ENCODE peak calls at places on chromosomes 1 and 21, in ten cellular contexts. Q is CD8-positive, alpha-beta memory T cell; M is tibial artery; H is sigmoid colon; K is A549; I is MM.1S; J is breast epithelium; D is A673; A is uterus; S is IMR-90. U is an unnamed sample. For H3K4me1, the result is how much of the 10 kb centered on the place peaks cover.

GRCh38 chr1:160124709-160125478 is 9.3 kb downstream of the ATP1A2 start:
- DNase-seq in K (peak), J (no peak), Q (no peak), D (no peak), H (no peak), S (peak), A (no peak), M (no peak), I (no peak), U (peak)

GRCh38 chr1:151976868-151977267 is 16.8 kb downstream of the S100A10 start:
- DNase-seq in J (no peak), Q (no peak), A (no peak), D (no peak), S (peak), I (no peak), M (no peak), H (no peak), K (peak), U (no peak)

GRCh38 chr1:1787206-1787605 is 8.9 kb upstream of the NADK start:
- DNase-seq in Q (no peak), D (no peak), S (no peak), I (no peak), A (no peak), M (no peak), J (no peak), K (no peak), H (no peak), U (no peak)

GRCh38 chr1:51726544-51727225 is 109.8 kb downstream of the OSBPL9 start:
- DNase-seq in H (no peak), Q (no peak), I (peak), D (no peak), S (no peak), A (no peak), J (no peak), M (no peak), K (no peak), U (no peak)

GRCh38 chr1:244862354-244862698 is 2.0 kb downstream of the HNRNPU start:
- DNase-seq in K (no peak), A (no peak), H (no peak), M (no peak), Q (no peak), I (peak), J (no peak), S (no peak), D (no peak), U (no peak)

GRCh38 chr1:64019818-64020217 is 183.6 kb upstream of the UBE2U start:
- DNase-seq in H (peak), J (no peak), D (peak), I (peak), M (peak), K (no peak), Q (no peak), A (no peak), S (peak), U (no peak)

GRCh38 chr1:185311589-185312225 is 5.3 kb downstream of the IVNS1ABP start:
- DNase-seq in M (no peak), S (peak), A (no peak), K (no peak), D (no peak), I (no peak), Q (no peak), J (no peak), H (no peak), U (no peak)

GRCh38 chr1:225999912-226000337 is 782 bp upstream of the SDE2 start:
- DNase-seq in H (no peak), J (no peak), M (no peak), I (peak), Q (peak), S (peak), K (no peak), D (peak), A (no peak), U (no peak)

GRCh38 chr1:154931940-154932487 is 4.5 kb downstream of the PMVK start:
- DNase-seq in H (no peak), D (no peak), Q (no peak), J (peak), K (peak), A (no peak), M (no peak), S (no peak), I (no peak), U (no peak)
- H3K4me3 ChIP-seq in H (no peak), D (no peak), Q (no peak), J (no peak), K (no peak), A (no peak), M (no peak), S (no peak), I (no peak), U (no peak)

DNA sequence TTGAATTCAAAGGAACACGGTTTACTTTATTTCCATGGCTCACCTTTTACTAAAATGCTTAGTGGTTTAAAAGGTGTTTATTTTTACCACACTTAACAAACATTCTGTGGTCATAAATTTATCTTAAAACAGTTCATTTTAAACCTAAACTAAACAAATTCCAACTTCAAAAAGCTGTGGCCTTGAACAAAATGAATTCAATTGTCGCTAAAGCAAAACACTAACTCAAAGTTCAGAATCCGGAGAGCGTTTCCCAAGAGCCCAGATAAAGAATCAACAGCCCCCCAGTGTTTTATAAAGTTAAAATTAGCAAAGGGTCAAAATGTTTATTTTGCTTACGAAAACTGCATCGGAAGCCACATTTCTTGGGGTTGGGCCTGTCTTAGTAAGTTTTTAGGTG is 1.4 kb downstream of the PUM1 start:
- DNase-seq in M (no peak), S (no peak), K (no peak), Q (no peak), J (no peak), H (no peak), I (no peak), D (no peak), A (no peak), U (no peak)
- H3K4me1 ChIP-seq in M (under half), S (under half), K (under half), Q (under half), J (under half), H (under half), I (under half), D (under half), A (under half), U (under half)

GRCh38 chr1:53218201-53218600 is 2.2 kb downstream of the CZIB start:
- DNase-seq in S (no peak), M (no peak), I (no peak), A (no peak), Q (no peak), J (no peak), K (no peak), H (no peak), D (no peak), U (no peak)

GRCh38 chr1:53220171-53220961 is at the start of gene CZIB:
- DNase-seq in M (peak), J (peak), S (peak), I (peak), D (peak), K (peak), H (peak), A (peak), Q (peak), U (peak)

GRCh38 chr1:53220962-53221286 is 490 bp upstream of the CZIB start:
- DNase-seq in J (no peak), K (no peak), S (no peak), H (no peak), M (no peak), A (no peak), Q (no peak), D (peak), I (no peak), U (no peak)

GRCh38 chr1:53214541-53214940 is 5.9 kb downstream of the CZIB start:
- DNase-seq in J (no peak), S (no peak), I (no peak), H (no peak), K (no peak), Q (no peak), A (no peak), M (no peak), D (no peak), U (no peak)

DNA sequence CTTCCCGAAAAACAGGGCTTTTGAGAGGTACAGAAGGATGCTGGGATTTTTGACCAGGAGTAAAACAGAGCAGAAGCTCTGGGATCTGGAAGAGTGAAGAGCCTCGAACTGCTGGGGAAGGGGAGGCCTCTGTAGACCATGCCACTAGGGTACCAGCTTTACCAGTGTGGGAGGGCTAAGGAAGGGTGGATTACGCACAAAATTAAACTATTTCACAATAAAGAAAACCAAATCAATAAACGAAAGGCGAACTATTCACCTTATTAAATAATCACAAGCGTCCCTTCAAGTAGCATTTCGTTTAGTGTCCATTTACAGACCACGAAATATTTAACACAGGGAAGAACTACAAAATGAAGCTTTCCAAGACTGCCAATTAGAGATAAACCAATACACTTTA is 723 bp downstream of the CZIB start:
- DNase-seq in D (no peak), J (no peak), I (no peak), S (peak), A (no peak), K (no peak), M (no peak), Q (no peak), H (no peak), U (no peak)
- H3K27ac ChIP-seq in D (peak), J (peak), I (no peak), S (peak), A (peak), K (peak), M (peak), Q (peak), H (peak), U (peak)

GRCh38 chr21:44521928-44522752 is 17.9 kb downstream of the KRTAP10-1 start:
- DNase-seq in J (peak), M (peak), A (peak), S (no peak), D (no peak), H (peak), Q (no peak), I (no peak), K (no peak), U (no peak)

GRCh38 chr21:44521301-44521927 is 18.6 kb downstream of the KRTAP10-1 start:
- DNase-seq in S (no peak), M (peak), I (no peak), J (peak), A (no peak), D (no peak), Q (no peak), K (no peak), H (peak), U (no peak)

GRCh38 chr21:44523567-44524181 is 16.3 kb downstream of the KRTAP10-1 start:
- DNase-seq in M (no peak), S (no peak), H (no peak), I (no peak), A (no peak), J (no peak), D (no peak), K (no peak), Q (no peak), U (no peak)

GRCh38 chr21:44524412-44525371 is 15.3 kb downstream of the KRTAP10-1 start:
- DNase-seq in Q (no peak), S (no peak), H (no peak), I (no peak), J (peak), M (no peak), K (no peak), A (no peak), D (no peak), U (no peak)

DNA sequence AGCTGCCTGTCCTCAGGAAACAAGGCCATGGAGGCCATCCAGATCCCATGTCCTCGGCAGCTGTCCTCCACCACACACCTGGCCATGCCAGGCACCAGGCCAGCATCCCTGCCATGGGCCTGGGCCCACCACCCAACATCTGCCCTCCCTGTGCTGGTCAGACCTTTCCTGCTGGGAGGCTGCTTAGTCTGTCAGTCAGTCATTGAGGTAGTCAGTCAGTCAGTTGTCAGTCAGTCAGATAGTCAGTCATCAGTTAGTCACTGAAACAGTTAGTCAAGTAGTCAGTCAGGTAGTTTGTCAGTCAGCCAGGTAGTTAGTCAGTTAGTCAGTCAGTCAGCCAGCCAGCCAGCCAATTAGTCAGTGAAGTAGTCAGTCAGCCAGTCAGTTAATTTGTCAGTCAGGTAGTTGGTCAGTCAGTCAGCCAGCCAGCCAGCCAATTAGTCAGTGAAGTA is 17.2 kb downstream of the KRTAP10-1 start:
- DNase-seq in H (no peak), Q (no peak), D (no peak), S (no peak), K (no peak), J (peak), M (peak), A (peak), I (no peak), U (no peak)
- H3K4me3 ChIP-seq in H (no peak), Q (no peak), D (no peak), S (no peak), K (no peak), J (no peak), M (no peak), A (no peak), I (no peak), U (no peak)

GRCh38 chr1:167288390-167289062 is 67.8 kb downstream of the POU2F1 start:
- DNase-seq in Q (no peak), K (no peak), I (no peak), J (no peak), A (no peak), S (no peak), M (no peak), D (no peak), H (no peak), U (no peak)
- H3K4me1 ChIP-seq in Q (under half), K (under half), I (under half), J (under half), A (under half), S (under half), M (under half), D (under half), H (under half), U (under half)

DNA sequence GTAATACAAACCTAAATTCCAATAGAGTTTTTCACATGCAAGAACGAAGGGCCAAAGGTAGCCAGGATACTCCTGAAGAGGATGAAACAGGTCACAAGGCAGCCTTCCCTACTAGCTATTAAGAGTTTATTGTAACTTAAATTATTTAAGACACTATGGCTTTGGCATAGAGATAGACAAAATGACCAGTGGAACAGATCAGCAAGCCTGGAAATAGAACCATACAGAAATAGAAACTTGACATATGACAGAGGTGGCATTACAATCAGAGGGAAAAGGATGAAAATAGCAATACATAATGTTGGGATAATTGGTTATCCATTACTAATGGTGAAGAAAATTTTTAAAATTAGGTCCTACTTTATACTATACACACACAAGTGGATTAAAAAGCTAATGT is 16.5 kb downstream of the GFI1 start:
- DNase-seq in M (no peak), I (no peak), S (no peak), H (no peak), J (no peak), K (no peak), D (no peak), Q (no peak), A (no peak), U (no peak)
- H3K27ac ChIP-seq in M (no peak), I (no peak), S (no peak), H (no peak), J (no peak), K (no peak), D (no peak), Q (no peak), A (no peak), U (no peak)

DNA sequence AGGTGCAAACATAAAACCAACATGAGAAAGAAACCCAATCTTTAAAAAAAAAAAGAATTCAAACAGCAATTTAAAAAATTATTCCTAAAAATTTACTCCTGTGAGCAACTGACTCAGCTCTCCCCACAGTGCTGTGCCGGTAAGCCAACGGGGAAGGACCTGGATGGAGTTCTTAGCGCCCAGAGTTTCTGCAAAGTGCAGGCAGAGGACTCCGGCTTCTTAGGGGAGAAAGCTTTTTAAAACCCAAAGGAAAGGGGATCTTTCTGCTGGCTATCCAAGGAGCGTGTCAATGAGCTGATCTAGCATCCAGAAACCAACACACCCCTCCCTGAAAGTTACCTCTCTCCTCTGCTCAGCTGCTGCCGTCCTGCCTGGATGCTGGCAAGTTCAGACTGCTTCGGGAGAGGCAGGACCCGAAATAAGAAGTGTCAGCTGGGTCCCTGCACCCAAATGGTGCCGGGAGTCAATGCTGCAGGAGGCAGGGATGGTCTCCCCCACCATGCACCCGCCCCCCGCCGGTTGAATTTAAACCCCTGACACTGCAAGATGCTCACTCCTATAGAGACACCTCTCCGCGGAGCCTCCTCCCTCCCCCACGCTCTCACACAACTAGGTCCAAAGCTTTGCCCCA is 32.2 kb upstream of the H6PD start:
- DNase-seq in Q (no peak), S (no peak), A (no peak), M (no peak), I (no peak), H (no peak), K (no peak), J (no peak), D (no peak), U (no peak)
- H3K4me3 ChIP-seq in Q (no peak), S (peak), A (no peak), M (peak), I (no peak), H (no peak), K (peak), J (peak), D (no peak), U (no peak)

GRCh38 chr1:181121498-181121897 is 33.0 kb downstream of the IER5 start:
- DNase-seq in H (no peak), Q (no peak), A (no peak), D (no peak), I (no peak), J (no peak), K (no peak), S (no peak), M (no peak), U (no peak)
- H3K4me1 ChIP-seq in H (under half), Q (under half), A (under half), D (under half), I (under half), J (under half), K (half or more), S (under half), M (under half), U (under half)